ENCODE peak calls at places on chromosomes 7 and 10, in four cellular contexts. G is heart left ventricle, E is lower lobe of right lung, B is dorsolateral prefrontal cortex. X is an unnamed sample.

GRCh38 chr7:68155676-68156075 is 1159.0 kb downstream of the TYW1 start:
- DNase-seq in G (no peak), E (no peak), B (no peak), X (no peak)

GRCh38 chr10:122267849-122268737 is 3.0 kb upstream of the BTBD16 start:
- DNase-seq in G (no peak), E (peak; percentile 60), B (peak; percentile 53), X (peak; percentile 73)

GRCh38 chr10:112951349-112952281 is 1.6 kb downstream of the TCF7L2 start:
- DNase-seq in G (peak; percentile 63), E (peak; percentile 78), B (no peak), X (peak; percentile 61)

GRCh38 chr7:101882595-101883564 is 65.5 kb downstream of the CUX1 start:
- DNase-seq in G (peak; percentile 94), E (peak; percentile 77), B (no peak), X (peak; percentile 30)

GRCh38 chr7:1952169-1952760 is 280.5 kb downstream of the MAD1L1 start:
- DNase-seq in G (no peak), E (peak; percentile 41), B (no peak), X (no peak)

GRCh38 chr7:79272066-79272669 is 181.3 kb downstream of the MAGI2 start:
- DNase-seq in G (no peak), E (no peak), B (no peak), X (no peak)

GRCh38 chr10:131127610-131128009 is 183.9 kb downstream of the TCERG1L start:
- DNase-seq in G (no peak), E (no peak), B (no peak), X (no peak)

GRCh38 chr10:59907918-59908807 is 1.8 kb upstream of the CCDC6 start:
- DNase-seq in G (peak; percentile 54), E (peak; percentile 60), B (no peak), X (peak; percentile 34)

GRCh38 chr10:101961591-101962498 is 94.1 kb downstream of the ARMH3 start:
- DNase-seq in G (peak; percentile 82), E (no peak), B (no peak), X (no peak)

GRCh38 chr7:43138710-43139601 is 26.5 kb downstream of the HECW1 start:
- DNase-seq in G (no peak), E (no peak), B (no peak), X (no peak)

GRCh38 chr7:22561356-22561755 is 61.4 kb upstream of the STEAP1B start:
- DNase-seq in G (peak; percentile 86), E (peak; percentile 72), B (no peak), X (peak; percentile 56)

DNA sequence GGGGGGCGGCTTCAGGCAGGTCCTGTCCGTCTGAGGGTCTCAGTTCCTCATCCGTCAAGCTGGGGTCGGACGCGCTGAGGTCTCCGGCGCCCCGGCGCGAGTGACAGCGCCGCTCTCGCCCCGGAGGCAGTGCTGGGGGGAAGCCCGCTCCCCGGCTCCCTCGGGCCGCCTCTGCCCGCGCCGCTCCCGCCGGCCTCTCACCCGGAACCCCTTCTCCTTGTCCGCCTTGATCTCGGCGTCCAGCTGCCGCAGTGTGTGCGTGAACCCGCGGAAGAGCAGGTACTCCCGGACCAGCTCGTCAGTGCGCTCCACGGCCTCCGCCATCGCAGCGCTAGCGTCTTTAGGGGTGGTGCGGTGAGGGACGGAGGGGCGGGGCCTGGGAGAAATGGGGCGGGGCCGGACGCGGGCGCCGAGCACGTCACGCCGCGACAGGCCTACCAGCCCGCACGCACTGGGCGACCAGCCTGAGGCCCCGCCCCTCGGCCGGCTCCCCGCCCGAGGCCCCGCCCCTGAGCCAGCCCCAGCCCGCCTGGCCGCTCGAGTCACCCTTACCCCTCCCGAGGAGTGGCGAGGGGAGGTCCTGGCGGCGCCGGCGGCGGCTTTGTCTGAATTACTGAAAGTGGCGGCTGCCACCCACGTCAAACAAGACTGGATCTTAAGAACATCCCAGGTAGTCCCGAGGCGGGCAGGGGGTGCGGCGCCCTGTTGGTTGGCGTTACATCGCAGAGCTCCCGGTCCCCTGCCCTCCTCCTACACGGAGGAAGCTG is at the start of gene WDR91:
- DNase-seq in G (peak; percentile 96), E (peak; percentile 96), B (peak; percentile 95), X (peak; percentile 98)
- TF ChIP-seq CTCF in G (no peak), E (no peak), B (no peak), X (no peak)

GRCh38 chr10:38157270-38157685 is 63.1 kb downstream of the ZNF37A start:
- DNase-seq in G (no peak), E (no peak), B (no peak), X (no peak)
- TF ChIP-seq CTCF in G (no peak), E (no peak), B (no peak), X (no peak)

DNA sequence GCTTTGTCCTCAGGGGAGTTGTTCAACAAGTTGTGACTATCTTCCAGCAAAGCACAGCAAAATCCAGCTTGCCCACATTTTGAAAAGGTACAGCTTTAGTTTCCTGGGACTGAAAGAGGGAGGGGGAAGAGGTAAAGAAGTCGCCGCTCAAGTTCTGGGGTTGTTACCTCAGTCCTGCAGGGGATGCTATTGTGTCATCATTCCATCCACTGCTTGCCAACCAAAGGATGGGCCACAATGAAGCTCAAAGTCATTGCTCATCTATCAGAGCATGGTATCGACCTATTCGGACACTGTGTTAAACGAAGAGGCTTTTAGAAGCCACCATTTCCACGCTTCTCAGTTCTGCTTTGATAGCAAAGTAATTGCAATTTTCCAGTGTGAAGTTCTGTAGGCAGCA is 34.3 kb downstream of the NPY start:
- DNase-seq in G (no peak), E (no peak), B (no peak), X (peak; percentile 13)
- TF ChIP-seq CTCF in G (no peak), E (no peak), B (no peak), X (no peak)

GRCh38 chr10:26448292-26448691 is 10.2 kb downstream of the APBB1IP start:
- DNase-seq in G (no peak), E (no peak), B (no peak), X (no peak)
- TF ChIP-seq CTCF in G (no peak), E (no peak), B (no peak), X (no peak)

X was measured in endothelial cell.